ENCODE peak calls at places on chromosomes 1 and 21, in ten cellular contexts. Q is pancreas; G is cardiac muscle cell; A is heart left ventricle; P is CD4-positive, CD25-positive, alpha-beta regulatory T cell; X is stomach; R is CD4-positive, alpha-beta memory T cell; O is tibial artery; Y is lung; C is keratinocyte. L is an unnamed sample.
A peak's percentile ranks its signal among the peaks of the same experiment; 100 is the strongest.

GRCh38 chr21:46160563-46161179 is 5.3 kb upstream of the FTCD start:
- DNase-seq in C (no peak), Y (no peak), P (peak; percentile 29), G (no peak), O (peak; percentile 53), Q (no peak), R (peak; percentile 26), X (peak; percentile 21), A (peak; percentile 5), L (no peak)

GRCh38 chr1:199226163-199226562 is 587.3 kb downstream of the PTPRC start:
- DNase-seq in Y (no peak), P (peak; percentile 41), G (no peak), C (no peak), Q (no peak), X (no peak), R (peak; percentile 63), O (no peak), A (no peak), L (no peak)

GRCh38 chr1:59947047-59947938 is 20.7 kb upstream of the CYP2J2 start:
- DNase-seq in X (peak; percentile 61), R (peak; percentile 40), G (peak; percentile 82), C (no peak), Q (peak; percentile 31), O (no peak), Y (peak; percentile 66), P (peak; percentile 66), A (peak; percentile 33), L (peak; percentile 16)

GRCh38 chr1:9317591-9318331 is 25.1 kb downstream of the SPSB1 start:
- DNase-seq in C (no peak), A (peak; percentile 50), P (no peak), G (no peak), Y (peak; percentile 51), O (no peak), X (no peak), R (no peak), Q (no peak), L (no peak)

GRCh38 chr1:80417651-80418050 is 1383.1 kb upstream of the ADGRL2 start:
- DNase-seq in Y (no peak), C (peak; percentile 33), A (no peak), G (no peak), P (no peak), O (no peak), X (no peak), Q (no peak), R (no peak), L (no peak)

GRCh38 chr1:241336335-241336734 is 20.7 kb downstream of the RGS7 start:
- DNase-seq in Q (no peak), R (no peak), Y (no peak), O (no peak), X (no peak), C (no peak), G (no peak), P (no peak), A (no peak), L (no peak)

GRCh38 chr1:162629077-162629637 is 3.1 kb upstream of the DDR2 start:
- DNase-seq in O (no peak), Y (no peak), C (no peak), R (no peak), A (no peak), G (no peak), P (no peak), X (no peak), Q (no peak), L (no peak)

GRCh38 chr1:58162952-58163550 is 383.5 kb downstream of the OMA1 start:
- DNase-seq in X (peak; percentile 59), P (peak; percentile 12), R (no peak), Q (peak; percentile 45), Y (peak; percentile 50), O (no peak), C (peak; percentile 30), G (peak; percentile 85), A (peak; percentile 64), L (no peak)

DNA sequence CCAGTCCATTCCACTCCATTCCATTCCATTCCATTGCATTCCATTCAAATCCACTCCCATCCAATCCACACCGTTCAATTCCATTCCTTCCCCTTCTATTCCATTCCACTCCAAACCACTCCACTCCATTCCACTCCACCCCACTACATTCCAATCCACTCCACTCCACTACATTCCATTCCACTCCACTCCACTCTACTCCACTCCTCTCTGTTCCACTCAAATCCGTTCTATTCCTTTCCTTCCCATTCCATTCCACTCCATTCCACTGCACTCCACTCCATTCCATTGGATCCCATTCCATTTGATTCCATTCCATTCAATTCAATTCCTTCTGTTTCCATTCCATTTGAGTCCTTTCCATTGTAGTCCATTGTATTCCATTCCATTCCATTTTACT is 2568.3 kb upstream of the TPTE start:
- DNase-seq in G (no peak), A (no peak), P (no peak), Y (no peak), O (no peak), C (no peak), Q (no peak), X (no peak), R (no peak), L (no peak)
- H3K9me3 ChIP-seq in G (peaks cover 74% of the 10 kb centered on the region), A (peaks cover 9% of the 10 kb centered on the region), P (peaks cover 94% of the 10 kb centered on the region), Y (peaks cover 55% of the 10 kb centered on the region), O (peaks cover 98% of the 10 kb centered on the region), C (peaks cover 69% of the 10 kb centered on the region), Q (no peaks in the 10 kb centered on the region), X (no peaks in the 10 kb centered on the region), R (peaks cover 93% of the 10 kb centered on the region), L (peaks cover 81% of the 10 kb centered on the region)

GRCh38 chr1:154467768-154468102 is 34.3 kb upstream of the TDRD10 start:
- DNase-seq in C (no peak), R (peak; percentile 55), Q (no peak), X (no peak), P (no peak), A (no peak), Y (no peak), G (no peak), O (no peak), L (no peak)

GRCh38 chr1:154471304-154471703 is 30.7 kb upstream of the TDRD10 start:
- DNase-seq in O (no peak), P (no peak), C (no peak), Y (no peak), A (no peak), G (no peak), Q (no peak), X (no peak), R (no peak), L (no peak)

GRCh38 chr1:154468480-154469240 is 33.4 kb upstream of the TDRD10 start:
- DNase-seq in G (no peak), R (no peak), P (no peak), Y (no peak), A (no peak), O (peak; percentile 21), Q (no peak), X (no peak), C (no peak), L (no peak)

GRCh38 chr1:154466879-154467767 is 34.9 kb upstream of the TDRD10 start:
- DNase-seq in X (no peak), A (no peak), P (no peak), Y (no peak), R (peak; percentile 15), O (peak; percentile 38), C (no peak), G (no peak), Q (no peak), L (no peak)

GRCh38 chr1:154469844-154470417 is 32.1 kb upstream of the TDRD10 start:
- DNase-seq in Y (peak; percentile 45), P (no peak), R (no peak), G (no peak), A (no peak), Q (no peak), O (no peak), X (no peak), C (no peak), L (no peak)
- H3K27ac ChIP-seq in Y (no peak overlapping the region), P (no peak overlapping the region), R (peak overlapping the region; percentile 23), G (no peak overlapping the region), A (no peak overlapping the region), Q (no peak overlapping the region), O (no peak overlapping the region), X (no peak overlapping the region), C (no peak overlapping the region), L (no peak overlapping the region)

DNA sequence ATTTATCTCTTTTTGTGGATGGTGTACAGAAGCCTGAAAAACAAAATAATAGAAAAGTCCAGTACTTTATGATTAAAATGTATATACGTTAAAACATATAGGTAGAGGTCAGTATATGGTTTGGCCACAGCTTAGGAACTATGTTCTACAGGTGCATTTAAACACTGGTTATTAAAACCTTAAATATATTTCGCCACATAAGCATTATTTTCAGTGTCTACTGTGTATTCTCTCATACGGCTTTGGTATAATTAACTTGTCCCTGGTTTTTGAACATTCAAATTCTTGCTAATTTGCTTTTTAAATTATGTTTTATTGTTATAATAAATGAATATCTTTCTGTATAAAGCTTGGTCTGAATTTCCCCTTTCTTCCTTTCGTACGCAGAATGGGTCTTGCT is 87.9 kb downstream of the GTF2B start:
- DNase-seq in X (no peak), R (no peak), A (no peak), Y (no peak), C (no peak), G (no peak), O (no peak), P (no peak), Q (no peak), L (no peak)
- H3K36me3 ChIP-seq in X (peaks cover 67% of the 10 kb centered on the region), R (peaks cover 12% of the 10 kb centered on the region), A (peaks cover 31% of the 10 kb centered on the region), Y (peaks cover 8% of the 10 kb centered on the region), C (peaks cover 8% of the 10 kb centered on the region), G (peaks cover 53% of the 10 kb centered on the region), O (peaks cover 27% of the 10 kb centered on the region), P (peaks cover 50% of the 10 kb centered on the region), Q (peaks cover 15% of the 10 kb centered on the region), L (peaks cover 31% of the 10 kb centered on the region)

GRCh38 chr1:29567257-29567656 is 330.9 kb downstream of the PTPRU start:
- DNase-seq in Q (no peak), A (no peak), C (no peak), O (no peak), R (no peak), X (no peak), Y (no peak), G (no peak), P (no peak), L (no peak)

GRCh38 chr1:29559055-29559454 is 322.7 kb downstream of the PTPRU start:
- DNase-seq in A (no peak), C (no peak), Q (no peak), G (no peak), R (no peak), Y (no peak), X (no peak), P (no peak), O (peak; percentile 24), L (no peak)

GRCh38 chr1:29565490-29565889 is 329.2 kb downstream of the PTPRU start:
- DNase-seq in Y (no peak), R (no peak), A (no peak), X (no peak), C (no peak), O (no peak), G (no peak), Q (no peak), P (no peak), L (no peak)

GRCh38 chr1:29563092-29563491 is 326.8 kb downstream of the PTPRU start:
- DNase-seq in Q (no peak), P (no peak), A (no peak), R (no peak), C (no peak), X (no peak), Y (no peak), G (no peak), O (no peak), L (no peak)

DNA sequence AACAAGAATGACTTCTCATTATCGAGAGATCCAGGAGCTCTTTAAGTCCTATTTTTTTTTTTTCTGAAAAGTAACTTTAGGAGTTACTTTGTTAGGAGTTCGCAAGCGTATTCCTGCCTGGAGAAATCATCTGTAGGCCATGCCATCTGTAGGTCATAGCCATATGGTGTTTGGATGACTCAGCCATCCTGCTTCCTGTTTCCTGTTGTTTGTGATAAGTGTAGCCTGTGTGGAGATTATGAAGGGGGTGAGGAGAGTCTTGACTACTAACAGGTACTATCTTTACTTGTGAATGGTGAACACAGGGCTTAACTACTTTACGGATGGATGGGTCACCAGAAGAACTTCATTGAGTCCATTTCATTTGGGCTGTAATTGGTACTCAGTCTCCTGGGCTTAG is 327.2 kb downstream of the PTPRU start:
- DNase-seq in P (peak; percentile 4), G (no peak), A (no peak), Q (no peak), X (no peak), O (no peak), C (no peak), R (no peak), Y (no peak), L (no peak)
- H3K9me3 ChIP-seq in P (peaks cover 41% of the 10 kb centered on the region), G (no peaks in the 10 kb centered on the region), A (no peaks in the 10 kb centered on the region), Q (no peaks in the 10 kb centered on the region), X (peaks cover 64% of the 10 kb centered on the region), O (peaks cover 28% of the 10 kb centered on the region), C (peaks cover 12% of the 10 kb centered on the region), R (peaks cover 31% of the 10 kb centered on the region), Y (peaks cover 19% of the 10 kb centered on the region), L (peaks cover 21% of the 10 kb centered on the region)

L was measured in effector memory CD4-positive, alpha-beta T cell.